ENCODE peak calls at places on chromosomes 1 and 21, in four cellular contexts. D is iris pigment epithelial cell, E is NCI-H1436, L is upper lobe of right lung. W is an unnamed sample.

GRCh38 chr1:21149862-21150432 is 26.8 kb downstream of the EIF4G3 start:
- DNase-seq in D (peak; percentile 94), E (no peak), L (no peak), W (no peak)

GRCh38 chr1:18527921-18528320 is 47.2 kb downstream of the KLHDC7A start:
- DNase-seq in D (no peak), E (no peak), L (no peak), W (no peak)

GRCh38 chr1:217528271-217528670 is 102.6 kb downstream of the GPATCH2 start:
- DNase-seq in D (peak; percentile 89), E (no peak), L (no peak), W (no peak)

GRCh38 chr1:108780937-108781574 is 34.6 kb downstream of the STXBP3 start:
- DNase-seq in D (no peak), E (no peak), L (no peak), W (no peak)

GRCh38 chr21:34320006-34320405 is 43.8 kb upstream of the KCNE2 start:
- DNase-seq in D (peak; percentile 13), E (no peak), L (no peak), W (no peak)

GRCh38 chr1:169676001-169676400 is 35.4 kb downstream of the SELL start:
- DNase-seq in D (peak; percentile 80), E (no peak), L (no peak), W (no peak)

GRCh38 chr1:94599090-94599813 is 57.7 kb upstream of the F3 start:
- DNase-seq in D (no peak), E (no peak), L (peak; percentile 71), W (no peak)

GRCh38 chr1:222165625-222166024 is 382.3 kb downstream of the HHIPL2 start:
- DNase-seq in D (no peak), E (no peak), L (no peak), W (no peak)

GRCh38 chr1:73947009-73947408 is 251.0 kb downstream of the LRRIQ3 start:
- DNase-seq in D (no peak), E (no peak), L (no peak), W (no peak)

GRCh38 chr1:29239142-29239541 is 2.8 kb downstream of the PTPRU start:
- DNase-seq in D (peak; percentile 21), E (no peak), L (peak; percentile 81), W (no peak)

GRCh38 chr1:53583021-53583902 is 124.1 kb downstream of the DMRTB1 start:
- DNase-seq in D (peak; percentile 42), E (no peak), L (peak; percentile 34), W (peak; percentile 51)

GRCh38 chr21:29144736-29145353 is 14.4 kb downstream of the MAP3K7CL start:
- DNase-seq in D (peak; percentile 50), E (no peak), L (no peak), W (no peak)

GRCh38 chr1:184152502-184152901 is 101.0 kb downstream of the TSEN15 start:
- DNase-seq in D (peak; percentile 43), E (no peak), L (no peak), W (no peak)

GRCh38 chr1:109490029-109490933 is 3.6 kb upstream of the CYB561D1 start:
- DNase-seq in D (peak; percentile 63), E (peak; percentile 51), L (no peak), W (no peak)

GRCh38 chr21:29271927-29272333 is 26.8 kb upstream of the BACH1 start:
- DNase-seq in D (no peak), E (no peak), L (no peak), W (no peak)

GRCh38 chr1:206563367-206563953 is 48.8 kb downstream of the EIF2D start:
- DNase-seq in D (no peak), E (no peak), L (no peak), W (no peak)

GRCh38 chr1:89483010-89483756 is 41.4 kb upstream of the LRRC8B start:
- DNase-seq in D (peak; percentile 82), E (peak; percentile 64), L (peak; percentile 65), W (no peak)

GRCh38 chr1:113146242-113147072 is 73.5 kb downstream of the LRIG2 start:
- DNase-seq in D (peak; percentile 77), E (no peak), L (no peak), W (no peak)

GRCh38 chr1:226569879-226570547 is 21.4 kb downstream of the STUM start:
- DNase-seq in D (no peak), E (peak; percentile 77), L (peak; percentile 40), W (no peak)

GRCh38 chr1:64867266-64867665 is 99.1 kb downstream of the JAK1 start:
- DNase-seq in D (no peak), E (no peak), L (no peak), W (no peak)